ENCODE peak calls at places on chromosomes 11 and 22, in nine cellular contexts. C is HL-60, O is transverse colon, L is stomach, U is endothelial cell of umbilical vein, Y is SK-N-SH, M is Panc1, W is prostate gland, Z is HepG2. T is an unnamed sample.

GRCh38 chr11:63713776-63714175 is 32.5 kb downstream of the RTN3 start:
- DNase-seq in W (no peak), Z (no peak), L (no peak), Y (no peak), O (no peak), M (no peak), U (no peak), C (no peak), T (no peak)

GRCh38 chr11:41383768-41384167 is 75.7 kb downstream of the LRRC4C start:
- DNase-seq in Y (no peak), M (no peak), Z (no peak), U (no peak), L (no peak), W (no peak), O (no peak), C (no peak), T (no peak)

GRCh38 chr11:109309153-109309552 is 112.8 kb upstream of the C11orf87 start:
- DNase-seq in O (no peak), Z (no peak), C (no peak), M (no peak), W (no peak), L (no peak), Y (peak), U (no peak), T (no peak)

GRCh38 chr11:17638311-17638710 is 81.1 kb upstream of the MYOD1 start:
- DNase-seq in L (no peak), W (no peak), U (no peak), Z (no peak), Y (no peak), O (no peak), C (no peak), M (no peak), T (no peak)

GRCh38 chr11:1934326-1935155 is 12.6 kb upstream of the MRPL23 start:
- DNase-seq in O (no peak), C (no peak), L (no peak), Z (no peak), U (no peak), Y (no peak), W (no peak), M (no peak), T (no peak)

GRCh38 chr11:8021920-8022319 is 34.8 kb downstream of the EIF3F start:
- DNase-seq in Y (no peak), O (no peak), L (no peak), M (no peak), C (no peak), U (no peak), W (no peak), Z (no peak), T (no peak)

GRCh38 chr11:59668188-59668949 is 468 bp downstream of the PATL1 start:
- DNase-seq in U (peak), Z (peak), O (peak), M (no peak), Y (no peak), L (peak), W (peak), C (no peak), T (peak)

GRCh38 chr11:100691886-100692285 is 4.8 kb downstream of the ARHGAP42 start:
- DNase-seq in C (no peak), Y (no peak), O (no peak), Z (no peak), W (no peak), U (no peak), M (no peak), L (no peak), T (no peak)

GRCh38 chr22:40709752-40710413 is 30.6 kb downstream of the MCHR1 start:
- DNase-seq in U (no peak), Y (peak), Z (no peak), C (no peak), L (no peak), O (peak), W (no peak), M (no peak), T (peak)

GRCh38 chr11:88861618-88862017 is 204.2 kb downstream of the GRM5 start:
- DNase-seq in O (no peak), Y (no peak), C (no peak), U (no peak), Z (no peak), M (no peak), L (no peak), W (no peak), T (no peak)

GRCh38 chr11:109784536-109784935 is 308.7 kb upstream of the ZC3H12C start:
- DNase-seq in Z (no peak), O (no peak), W (no peak), Y (no peak), M (no peak), L (no peak), C (no peak), U (no peak), T (no peak)

GRCh38 chr11:88175004-88175706 is at the start of gene RAB38:
- DNase-seq in O (peak), C (no peak), L (peak), U (no peak), W (peak), Y (peak), M (no peak), Z (no peak), T (peak)

GRCh38 chr11:16737860-16738197 is 618 bp upstream of the C11orf58 start:
- DNase-seq in W (no peak), Y (peak), M (no peak), Z (peak), O (no peak), U (no peak), L (no peak), C (no peak), T (no peak)

GRCh38 chr11:107856981-107857517 is 1.5 kb downstream of the SLC35F2 start:
- DNase-seq in Y (no peak), C (peak), O (peak), U (no peak), L (no peak), M (peak), W (no peak), Z (no peak), T (no peak)

GRCh38 chr22:28674121-28674563 is 5.5 kb downstream of the TTC28 start:
- DNase-seq in M (no peak), Z (no peak), O (no peak), W (no peak), U (no peak), L (no peak), C (peak), Y (peak), T (no peak)

GRCh38 chr11:84339796-84340195 is 1053.6 kb upstream of the CCDC90B start:
- DNase-seq in Z (peak), W (no peak), O (no peak), Y (no peak), L (no peak), C (no peak), U (no peak), M (no peak), T (no peak)

GRCh38 chr22:22948651-22949611 is 61.3 kb downstream of the IGLL5 start:
- DNase-seq in C (no peak), Y (no peak), U (no peak), W (no peak), L (no peak), Z (no peak), M (no peak), O (no peak), T (no peak)

GRCh38 chr22:23527971-23528740 is 51.9 kb downstream of the IGLL1 start:
- DNase-seq in Y (no peak), M (no peak), C (no peak), W (no peak), U (no peak), L (no peak), O (no peak), Z (no peak), T (no peak)

GRCh38 chr11:129214710-129215295 is 22.7 kb upstream of the ARHGAP32 start:
- DNase-seq in Y (no peak), O (no peak), W (no peak), C (no peak), M (no peak), L (no peak), U (no peak), Z (no peak), T (no peak)

GRCh38 chr11:75850787-75851186 is 35.8 kb downstream of the UVRAG start:
- DNase-seq in O (no peak), W (no peak), Y (no peak), C (no peak), Z (no peak), M (no peak), U (peak), L (no peak), T (no peak)

GRCh38 chr22:44684506-44685383 is 17.3 kb upstream of the PRR5 start:
- DNase-seq in M (peak), Z (peak), Y (peak), W (peak), C (peak), U (peak), L (peak), O (peak), T (peak)

GRCh38 chr11:129374993-129375721 is 491 bp upstream of the BARX2 start:
- DNase-seq in M (no peak), U (peak), Z (no peak), L (peak), C (no peak), W (peak), O (peak), Y (peak), T (peak)

GRCh38 chr22:31692186-31692886 is 30.3 kb upstream of the PISD start:
- DNase-seq in O (no peak), L (no peak), C (no peak), W (no peak), Y (no peak), Z (no peak), M (no peak), U (no peak), T (no peak)

GRCh38 chr11:30295178-30295885 is 27.6 kb upstream of the ARL14EP start:
- DNase-seq in Y (no peak), L (no peak), Z (no peak), W (no peak), O (no peak), M (no peak), C (no peak), U (no peak), T (no peak)

GRCh38 chr22:40637181-40638150 is 947 bp upstream of the MRTFA start:
- DNase-seq in C (no peak), O (peak), U (no peak), Z (no peak), L (peak), M (no peak), W (no peak), Y (no peak), T (peak)

GRCh38 chr22:37711490-37711889 is 14.6 kb downstream of the TRIOBP start:
- DNase-seq in O (no peak), Z (no peak), W (no peak), U (no peak), L (no peak), C (no peak), Y (no peak), M (no peak), T (no peak)

GRCh38 chr22:37709445-37709765 is 12.6 kb downstream of the TRIOBP start:
- DNase-seq in M (no peak), C (no peak), Y (no peak), U (no peak), O (no peak), L (no peak), Z (no peak), W (no peak), T (no peak)

GRCh38 chr22:37710675-37711074 is 13.8 kb downstream of the TRIOBP start:
- DNase-seq in M (no peak), L (no peak), Y (no peak), W (no peak), C (no peak), Z (no peak), U (no peak), O (no peak), T (no peak)

GRCh38 chr22:37705205-37705604 is 8.4 kb downstream of the TRIOBP start:
- DNase-seq in Y (no peak), W (no peak), O (no peak), U (no peak), C (no peak), M (no peak), Z (no peak), L (no peak), T (no peak)

GRCh38 chr22:37708580-37709444 is 12.0 kb downstream of the TRIOBP start:
- DNase-seq in L (no peak), U (no peak), Y (no peak), O (no peak), W (no peak), M (no peak), C (no peak), Z (no peak), T (no peak)
- H3K27ac ChIP-seq in L (no peak), U (no peak), Y (no peak), O (no peak), W (no peak), M (no peak), C (no peak), Z (no peak), T (no peak)

GRCh38 chr11:120211522-120212258 is 858 bp downstream of the OAF start:
- DNase-seq in Z (no peak), M (no peak), O (no peak), Y (no peak), U (peak), L (no peak), C (no peak), W (no peak), T (no peak)

GRCh38 chr11:120212259-120212888 is 1.5 kb downstream of the OAF start:
- DNase-seq in O (no peak), M (no peak), W (no peak), C (no peak), Z (no peak), Y (peak), L (no peak), U (peak), T (peak)

GRCh38 chr11:120210651-120211521 is at the start of gene OAF:
- DNase-seq in Z (peak), M (no peak), C (peak), L (peak), Y (peak), U (peak), W (peak), O (peak), T (peak)

GRCh38 chr11:120214581-120214980 is 3.7 kb downstream of the OAF start:
- DNase-seq in L (no peak), O (no peak), W (no peak), M (no peak), Y (no peak), Z (no peak), U (no peak), C (no peak), T (no peak)

GRCh38 chr11:120212926-120213325 is 2.1 kb downstream of the OAF start:
- DNase-seq in L (no peak), U (no peak), M (no peak), C (no peak), Z (no peak), O (peak), W (no peak), Y (no peak), T (no peak)
- TF ChIP-seq POLR2AphosphoS5 in L (no peak), U (no peak), M (no peak), C (no peak), Z (no peak), O (peak), W (no peak), Y (no peak), T (no peak)

DNA sequence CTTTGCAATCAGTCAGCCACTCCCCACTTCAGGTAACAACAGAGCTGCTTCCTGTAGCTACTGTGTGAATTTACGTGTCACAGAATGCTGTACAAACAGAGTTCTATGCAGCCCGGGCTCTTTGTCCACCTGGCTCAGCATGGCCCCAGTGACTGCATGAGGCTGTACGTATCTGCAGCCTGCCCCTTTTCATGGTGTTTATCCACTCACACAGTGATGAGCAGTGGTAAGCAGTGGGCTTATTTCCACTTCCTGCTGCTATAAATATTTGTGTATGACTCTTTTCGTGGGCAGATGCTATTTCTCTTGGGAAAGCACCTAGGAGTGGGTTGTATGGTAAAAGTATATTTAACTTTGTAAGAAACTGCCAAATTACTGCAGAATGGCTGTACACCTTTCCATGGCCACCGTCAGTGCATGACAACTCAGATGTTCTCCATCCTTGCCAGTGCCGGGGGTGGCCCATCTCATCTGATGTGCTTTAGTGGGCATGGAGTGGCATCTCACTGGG is 43.3 kb downstream of the MYEOV start:
- DNase-seq in U (no peak), M (no peak), Y (no peak), W (no peak), O (peak), Z (no peak), C (no peak), L (peak), T (no peak)
- H3K27ac ChIP-seq in U (no peak), M (peak), Y (no peak), W (no peak), O (peak), Z (no peak), C (no peak), L (peak), T (no peak)

GRCh38 chr11:66362481-66363147 is 8.9 kb downstream of the SLC29A2 start:
- DNase-seq in U (no peak), Y (no peak), M (no peak), W (no peak), L (no peak), Z (no peak), C (no peak), O (no peak), T (no peak)

GRCh38 chr11:66360406-66361073 is 11.0 kb downstream of the SLC29A2 start:
- DNase-seq in O (no peak), Y (no peak), Z (no peak), W (no peak), U (no peak), M (no peak), L (no peak), C (no peak), T (no peak)

GRCh38 chr11:66359662-66360087 is 11.9 kb downstream of the SLC29A2 start:
- DNase-seq in Y (no peak), Z (no peak), C (no peak), O (no peak), W (no peak), L (no peak), M (no peak), U (no peak), T (peak)

GRCh38 chr11:66363187-66363601 is 8.4 kb downstream of the SLC29A2 start:
- DNase-seq in C (no peak), L (peak), M (no peak), Y (no peak), O (no peak), Z (no peak), W (no peak), U (no peak), T (no peak)

GRCh38 chr11:66361502-66361941 is 10.0 kb downstream of the SLC29A2 start:
- DNase-seq in M (no peak), Z (no peak), O (no peak), U (no peak), Y (no peak), C (no peak), W (no peak), L (no peak), T (no peak)
- TF ChIP-seq POLR2AphosphoS5 in M (peak), Z (no peak), O (no peak), U (no peak), Y (no peak), C (no peak), W (no peak), L (no peak), T (peak)

DNA sequence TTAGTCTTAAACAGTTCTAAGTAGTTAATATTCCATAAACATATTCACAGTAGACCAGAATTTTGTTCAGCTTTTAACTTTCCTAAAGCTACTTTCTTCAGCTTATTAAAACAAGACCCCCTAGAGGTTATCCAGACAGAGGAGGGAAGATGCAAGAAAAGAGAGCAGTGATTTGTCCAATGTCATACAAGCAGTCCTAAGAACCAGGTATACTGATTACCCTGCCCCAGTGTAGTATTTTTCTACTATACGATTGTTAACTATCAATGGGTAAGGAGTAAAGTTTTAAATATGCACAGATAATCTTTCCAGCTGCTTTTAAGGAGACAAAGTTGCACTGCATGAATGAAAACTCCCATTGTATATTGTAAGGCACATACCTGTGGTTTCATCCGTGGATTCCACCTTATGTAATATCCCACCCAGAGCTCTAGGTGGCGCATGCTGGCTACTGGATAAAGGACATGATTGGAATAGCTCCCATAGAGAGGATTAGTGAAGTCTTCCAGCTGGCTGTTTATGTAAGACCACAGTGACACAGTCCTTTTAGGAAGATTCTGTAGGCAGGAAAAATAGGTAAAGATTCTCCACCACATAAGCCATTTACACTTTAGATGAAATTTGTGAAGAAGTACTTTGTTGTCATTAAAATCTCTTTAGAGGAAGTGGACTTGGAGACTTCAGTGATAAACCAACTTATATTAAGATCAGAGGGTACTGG is 45.6 kb downstream of the CEP57 start:
- DNase-seq in C (peak), L (peak), M (peak), Z (peak), W (peak), O (peak), U (peak), Y (peak), T (peak)
- H3K27ac ChIP-seq in C (no peak), L (no peak), M (no peak), Z (no peak), W (no peak), O (no peak), U (no peak), Y (peak), T (peak)

GRCh38 chr11:118622376-118623290 is 15.2 kb downstream of the PHLDB1 start:
- DNase-seq in M (no peak), C (no peak), W (peak), Y (peak), U (peak), O (no peak), L (no peak), Z (no peak), T (no peak)

GRCh38 chr11:118620529-118621070 is 13.2 kb downstream of the PHLDB1 start:
- DNase-seq in L (no peak), Z (peak), Y (no peak), M (no peak), C (no peak), W (no peak), U (no peak), O (no peak), T (no peak)

GRCh38 chr11:118621071-118621815 is 13.8 kb downstream of the PHLDB1 start:
- DNase-seq in Z (peak), W (peak), Y (peak), L (peak), U (peak), M (no peak), O (peak), C (peak), T (peak)

GRCh38 chr11:118623291-118623655 is 15.9 kb downstream of the PHLDB1 start:
- DNase-seq in Z (peak), U (peak), M (no peak), L (no peak), Y (peak), W (peak), O (no peak), C (no peak), T (no peak)

DNA sequence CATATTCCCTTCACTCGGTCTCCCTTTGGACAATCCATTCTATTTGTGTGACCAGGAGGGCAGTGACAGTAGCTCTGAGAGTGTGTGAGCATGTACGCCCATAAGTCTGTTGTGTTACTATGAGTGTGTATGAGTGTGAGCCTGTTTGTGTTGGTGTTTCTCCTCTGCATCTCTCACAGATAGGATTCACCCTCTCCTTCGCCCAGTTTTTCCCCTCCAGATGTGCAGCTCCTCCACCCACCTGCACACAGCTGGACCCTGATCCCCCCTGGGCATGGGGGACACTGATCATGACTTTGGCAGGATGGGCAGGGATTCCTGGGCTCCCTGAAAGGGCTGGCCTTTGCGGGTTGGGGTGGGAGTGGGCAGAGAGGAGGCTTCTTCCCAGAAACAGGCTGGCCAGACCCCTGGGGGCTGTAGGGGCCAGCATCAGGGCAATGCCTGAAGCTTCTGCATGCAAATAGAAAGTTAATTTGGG is 14.5 kb downstream of the PHLDB1 start:
- DNase-seq in U (peak), W (no peak), L (no peak), M (no peak), Z (no peak), Y (no peak), C (no peak), O (no peak), T (no peak)
- TF ChIP-seq POLR2AphosphoS5 in U (no peak), W (no peak), L (no peak), M (no peak), Z (no peak), Y (no peak), C (no peak), O (no peak), T (no peak)

T was measured in GM23338.